ENCODE peak calls at places on chromosomes 5 and 9, in four cellular contexts. U, D, Y and P are unnamed samples.

GRCh38 chr5:52148679-52149078 is 639.0 kb upstream of the ITGA1 start:
- DNase-seq in U (no peak), D (no peak), Y (no peak), P (no peak)

GRCh38 chr9:109793196-109793595 is 13.2 kb downstream of the PALM2AKAP2 start:
- DNase-seq in U (peak; percentile 93), D (peak; percentile 79), Y (peak; percentile 86), P (no peak)

GRCh38 chr5:90434116-90434714 is 24.7 kb upstream of the CETN3 start:
- DNase-seq in U (peak; percentile 47), D (no peak), Y (peak; percentile 61), P (no peak)

GRCh38 chr5:72108200-72109050 is 1.1 kb downstream of the MAP1B start:
- DNase-seq in U (peak; percentile 79), D (no peak), Y (peak; percentile 84), P (no peak)

GRCh38 chr5:149935431-149935901 is 9.1 kb downstream of the PDE6A start:
- DNase-seq in U (no peak), D (no peak), Y (no peak), P (no peak)

GRCh38 chr9:136970361-136970760 is 6.9 kb upstream of the PTGDS start:
- DNase-seq in U (no peak), D (no peak), Y (no peak), P (no peak)

GRCh38 chr9:81814404-81814793 is 113.8 kb upstream of the SPATA31D4 start:
- DNase-seq in U (no peak), D (no peak), Y (no peak), P (no peak)

GRCh38 chr5:9239071-9239470 is 306.8 kb downstream of the SEMA5A start:
- DNase-seq in U (no peak), D (no peak), Y (peak; percentile 61), P (peak; percentile 37)

GRCh38 chr9:133564451-133564850 is 29.9 kb downstream of the ADAMTSL2 start:
- DNase-seq in U (no peak), D (no peak), Y (no peak), P (no peak)

GRCh38 chr5:122156724-122157325 is 27.5 kb downstream of the ZNF474 start:
- DNase-seq in U (peak; percentile 77), D (no peak), Y (peak; percentile 80), P (no peak)

GRCh38 chr9:32741706-32742105 is 41.6 kb upstream of the TMEM215 start:
- DNase-seq in U (no peak), D (no peak), Y (peak; percentile 4), P (peak; percentile 36)

GRCh38 chr9:71604197-71605063 is 163.9 kb downstream of the CEMIP2 start:
- DNase-seq in U (peak; percentile 82), D (peak; percentile 5), Y (peak; percentile 83), P (peak; percentile 9)

GRCh38 chr5:178421699-178422399 is 168.3 kb downstream of the COL23A1 start:
- DNase-seq in U (no peak), D (no peak), Y (no peak), P (no peak)

GRCh38 chr5:126970517-126971017 is 59.8 kb downstream of the MARCHF3 start:
- DNase-seq in U (peak; percentile 28), D (no peak), Y (peak; percentile 54), P (peak; percentile 30)

GRCh38 chr5:161686149-161686548 is 628 bp downstream of the GABRA6 start:
- DNase-seq in U (no peak), D (no peak), Y (no peak), P (no peak)

GRCh38 chr5:129097498-129098296 is 3.1 kb downstream of the ISOC1 start:
- DNase-seq in U (no peak), D (no peak), Y (no peak), P (no peak)

GRCh38 chr9:137029058-137029922 is 1.3 kb upstream of the ABCA2 start:
- DNase-seq in U (peak; percentile 41), D (no peak), Y (peak; percentile 63), P (no peak)

GRCh38 chr5:38749861-38750260 is 96.0 kb upstream of the OSMR start:
- DNase-seq in U (no peak), D (no peak), Y (no peak), P (no peak)

GRCh38 chr9:127087836-127088235 is 34.6 kb downstream of the ANGPTL2 start:
- DNase-seq in U (no peak), D (no peak), Y (no peak), P (no peak)

GRCh38 chr9:4375424-4376195 is 75.7 kb upstream of the GLIS3 start:
- DNase-seq in U (peak; percentile 67), D (no peak), Y (peak; percentile 85), P (no peak)

GRCh38 chr5:1555011-1555807 is 31.4 kb upstream of the LPCAT1 start:
- DNase-seq in U (peak; percentile 82), D (peak; percentile 96), Y (peak; percentile 57), P (peak; percentile 58)

GRCh38 chr9:120950421-120951388 is 24.1 kb upstream of the TRAF1 start:
- DNase-seq in U (no peak), D (no peak), Y (no peak), P (no peak)

GRCh38 chr5:138230261-138230660 is 17.1 kb upstream of the CDC23 start:
- DNase-seq in U (no peak), D (no peak), Y (peak; percentile 45), P (peak; percentile 40)

GRCh38 chr9:93009337-93010015 is 49.0 kb upstream of the SUSD3 start:
- DNase-seq in U (no peak), D (no peak), Y (no peak), P (no peak)

GRCh38 chr5:141182248-141182647 is at the start of gene PCDHB16:
- DNase-seq in U (peak; percentile 5), D (no peak), Y (peak; percentile 12), P (no peak)

GRCh38 chr9:22037954-22038690 is 29.0 kb upstream of the CDKN2B start:
- DNase-seq in U (peak; percentile 86), D (no peak), Y (peak; percentile 75), P (no peak)

GRCh38 chr9:3960661-3961144 is 339.2 kb downstream of the GLIS3 start:
- DNase-seq in U (peak; percentile 77), D (peak; percentile 18), Y (peak; percentile 70), P (peak; percentile 86)

DNA sequence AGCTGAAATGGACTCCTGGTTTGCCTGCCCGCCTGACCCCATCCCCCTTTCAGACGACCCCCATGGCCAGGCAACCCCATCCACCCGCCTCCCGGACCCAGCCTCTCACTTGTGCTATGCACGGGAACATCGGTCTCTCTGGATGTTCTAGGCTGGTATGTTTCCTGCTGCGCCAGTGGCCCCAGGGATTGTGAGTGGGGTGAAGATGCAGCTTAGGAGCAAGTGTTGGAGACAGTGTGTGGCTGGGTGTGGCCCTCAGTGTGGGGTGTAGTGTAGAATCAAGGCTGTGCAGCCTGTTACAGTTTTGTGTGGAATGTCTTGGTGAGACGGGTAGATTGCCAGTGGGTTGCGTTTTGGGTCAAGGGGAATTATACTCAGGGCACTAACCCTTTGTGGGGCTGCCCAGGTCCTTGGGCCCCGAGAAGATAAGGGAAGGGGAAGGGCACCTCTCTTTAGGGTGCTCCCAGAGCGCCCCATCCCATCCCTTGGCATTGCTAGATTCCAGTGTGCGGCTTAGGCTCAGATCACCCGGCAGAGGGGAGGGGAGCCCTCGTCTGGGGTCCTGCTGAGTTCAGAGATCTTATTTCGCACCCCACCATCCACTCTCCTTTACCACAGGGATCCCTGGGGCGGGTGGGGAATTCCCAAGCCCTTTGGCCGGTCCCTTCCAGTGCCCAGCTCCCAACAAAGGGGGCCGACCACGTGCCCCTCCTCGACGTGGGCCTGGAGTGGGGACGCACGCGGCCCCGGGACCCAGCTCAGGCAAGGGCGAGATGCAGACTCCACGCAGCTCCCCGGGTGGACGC is 4.6 kb downstream of the IER5L start:
- DNase-seq in U (no peak), D (no peak), Y (no peak), P (no peak)
- H3K4me3 ChIP-seq in U (peak overlapping the region; percentile 4), D (no peak overlapping the region), Y (peak overlapping the region; percentile 92), P (peak overlapping the region; percentile 18)

GRCh38 chr9:123957168-123957721 is 27.3 kb upstream of the DENND1A start:
- DNase-seq in U (no peak), D (no peak), Y (no peak), P (no peak)

GRCh38 chr9:123959787-123960186 is 29.9 kb upstream of the DENND1A start:
- DNase-seq in U (no peak), D (no peak), Y (no peak), P (no peak)

GRCh38 chr9:123957731-123958130 is 27.8 kb upstream of the DENND1A start:
- DNase-seq in U (no peak), D (no peak), Y (peak; percentile 12), P (no peak)

GRCh38 chr9:123960965-123961364 is 31.0 kb upstream of the DENND1A start:
- DNase-seq in U (no peak), D (no peak), Y (no peak), P (no peak)

GRCh38 chr9:123960366-123960765 is 30.4 kb upstream of the DENND1A start:
- DNase-seq in U (no peak), D (no peak), Y (no peak), P (no peak)
- TF ChIP-seq CTCF in U (no peak), D (no peak), Y (no peak), P (peak; percentile 17)

DNA sequence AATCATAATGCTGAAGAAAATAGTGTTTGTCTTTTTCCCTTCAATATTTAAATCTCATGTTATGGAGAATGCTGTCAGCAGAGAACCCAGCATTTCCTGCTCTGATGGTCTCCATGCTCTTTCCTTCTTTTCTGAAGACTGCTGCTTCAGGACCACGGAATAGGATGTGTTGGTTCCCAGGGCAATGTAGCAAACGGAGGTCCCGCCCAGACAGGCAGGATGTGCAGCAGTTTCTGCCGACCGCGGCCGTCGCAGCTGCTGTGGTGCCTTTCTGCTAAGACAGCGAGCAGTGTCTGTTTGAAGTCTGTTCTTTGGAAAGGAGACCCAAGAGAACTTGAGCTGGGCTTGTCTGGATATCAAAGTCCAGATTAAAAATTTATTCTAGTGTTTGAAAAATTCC is 654.3 kb downstream of the CCDC171 start:
- DNase-seq in U (peak; percentile 71), D (no peak), Y (peak; percentile 54), P (no peak)
- H3K4me3 ChIP-seq in U (no peak overlapping the region), D (no peak overlapping the region), Y (no peak overlapping the region), P (no peak overlapping the region)

DNA sequence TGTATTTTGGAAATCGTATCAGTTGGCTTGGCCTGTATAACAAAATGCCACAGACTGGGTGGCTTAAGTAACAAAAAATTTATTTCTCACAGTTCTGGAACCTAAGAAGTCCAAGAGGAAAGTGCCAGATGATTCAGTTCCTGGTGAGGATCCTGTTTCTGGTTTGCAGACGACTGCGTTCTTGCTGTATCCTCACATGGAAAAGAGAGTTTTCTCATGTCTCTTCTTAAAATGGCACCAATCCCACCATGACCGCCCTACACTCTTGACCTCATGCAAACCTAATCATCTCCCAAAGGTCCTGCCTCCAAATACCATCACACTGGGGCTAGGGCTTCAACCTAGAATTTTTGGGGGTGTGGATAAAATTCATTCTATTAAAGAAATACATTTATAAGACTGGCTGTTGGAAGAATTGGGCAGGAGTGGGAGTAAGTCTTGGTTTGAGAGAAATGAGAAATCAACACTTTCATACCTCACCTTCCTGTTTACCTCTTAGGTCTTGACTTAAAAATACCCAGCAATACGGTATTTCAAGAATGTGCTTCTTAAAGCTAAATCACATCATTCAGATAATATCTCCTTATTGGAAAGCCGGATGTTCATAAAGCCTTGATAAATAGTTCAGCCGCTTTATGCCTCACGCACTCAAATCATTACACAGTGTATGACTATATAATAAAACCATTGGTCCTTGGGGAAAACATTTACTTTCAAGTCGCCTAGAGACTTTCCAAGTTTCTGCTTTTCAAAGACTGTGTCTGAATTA is 28.7 kb downstream of the PTTG1 start:
- DNase-seq in U (no peak), D (no peak), Y (peak; percentile 55), P (peak; percentile 81)
- TF ChIP-seq CTCF in U (no peak), D (no peak), Y (no peak), P (no peak)

DNA sequence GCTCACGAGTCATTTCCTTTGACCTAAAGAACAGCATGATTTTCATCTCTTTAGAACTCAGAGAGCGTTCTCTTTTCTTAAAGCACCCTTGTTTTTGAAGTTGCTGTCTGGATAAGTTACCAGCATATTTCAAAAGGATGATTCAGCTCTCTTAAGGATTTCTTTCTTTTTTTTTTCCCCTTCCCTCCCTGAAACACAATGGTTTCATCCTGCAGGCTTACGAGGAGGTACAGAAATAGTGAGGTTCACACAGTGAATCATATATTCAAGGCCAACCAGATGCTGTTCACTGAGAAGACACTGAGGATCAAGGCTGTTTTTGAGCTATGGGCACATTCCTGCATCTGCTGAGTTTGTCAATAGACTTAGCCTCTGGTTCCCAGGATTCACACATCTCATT is 257.2 kb downstream of the KIF4B start:
- DNase-seq in U (no peak), D (no peak), Y (no peak), P (no peak)
- H3K4me3 ChIP-seq in U (no peak overlapping the region), D (no peak overlapping the region), Y (no peak overlapping the region), P (no peak overlapping the region)